ENCODE peak calls at places on chromosome 20, in five cellular contexts. E, Q, Y, Z and L are unnamed samples.

GRCh38 chr20:189611-190010 is at the start of gene DEFB128:
- DNase-seq in Q (no peak), E (no peak), Z (no peak), Y (no peak), L (no peak)

GRCh38 chr20:2507875-2508630 is 662 bp downstream of the ZNF343 start:
- DNase-seq in Z (peak), Q (no peak), E (no peak), Y (peak), L (no peak)

GRCh38 chr20:16707674-16708073 is 22.2 kb upstream of the SNRPB2 start:
- DNase-seq in Y (no peak), Q (no peak), E (no peak), Z (no peak), L (no peak)

GRCh38 chr20:39029324-39029820 is 67.2 kb downstream of the DHX35 start:
- DNase-seq in Q (no peak), E (no peak), Y (no peak), Z (no peak), L (no peak)

GRCh38 chr20:9485614-9486325 is 28.6 kb upstream of the LAMP5 start:
- DNase-seq in Y (no peak), Q (no peak), Z (no peak), E (no peak), L (no peak)

GRCh38 chr20:37647946-37648345 is 45.9 kb upstream of the CTNNBL1 start:
- DNase-seq in E (no peak), Y (no peak), Q (no peak), Z (no peak), L (no peak)

GRCh38 chr20:40462600-40462999 is 226.4 kb downstream of the MAFB start:
- DNase-seq in E (no peak), Q (no peak), Z (no peak), Y (no peak), L (no peak)

GRCh38 chr20:36542019-36542488 is 735 bp downstream of the MYL9 start:
- DNase-seq in Z (no peak), E (no peak), Q (peak), Y (peak), L (no peak)

GRCh38 chr20:36875702-36876472 is at the start of gene TLDC2:
- DNase-seq in E (no peak), Z (no peak), Y (no peak), Q (no peak), L (no peak)

GRCh38 chr20:40617594-40617993 is 71.4 kb downstream of the MAFB start:
- DNase-seq in Y (no peak), Z (no peak), E (no peak), Q (no peak), L (no peak)

GRCh38 chr20:37764333-37764935 is 70.6 kb downstream of the CTNNBL1 start:
- DNase-seq in Q (no peak), Y (no peak), E (no peak), Z (no peak), L (no peak)

GRCh38 chr20:37379967-37380828 is 34.3 kb downstream of the SRC start:
- DNase-seq in Z (no peak), Q (no peak), Y (no peak), E (no peak), L (no peak)

GRCh38 chr20:31674895-31675827 is 37.4 kb downstream of the COX4I2 start:
- DNase-seq in E (no peak), Z (peak), Q (no peak), Y (peak), L (peak)

GRCh38 chr20:47652301-47652700 is 133.0 kb downstream of the SULF2 start:
- DNase-seq in E (no peak), Q (no peak), Z (no peak), Y (no peak), L (no peak)

GRCh38 chr20:61263084-61263695 is 11.1 kb downstream of the CDH4 start:
- DNase-seq in E (no peak), Z (no peak), Y (peak), Q (no peak), L (no peak)

GRCh38 chr20:3430376-3431069 is 23.1 kb upstream of the DNAAF9 start:
- DNase-seq in E (no peak), Z (peak), Q (no peak), Y (no peak), L (no peak)

GRCh38 chr20:17202668-17203067 is 24.2 kb upstream of the PCSK2 start:
- DNase-seq in Z (no peak), E (no peak), Y (no peak), Q (no peak), L (no peak)

GRCh38 chr20:32984196-32984595 is 20.0 kb downstream of the SUN5 start:
- DNase-seq in Q (no peak), Y (no peak), E (no peak), Z (no peak), L (no peak)

GRCh38 chr20:16441526-16442164 is 131.6 kb downstream of the KIF16B start:
- DNase-seq in Y (no peak), E (no peak), Z (no peak), Q (no peak), L (no peak)